ENCODE peak calls at places on chromosomes 1 and 21, in eight cellular contexts. R is NCI-H1105, U is mesenteric fat pad, I is skeletal muscle cell, Y is LoVo, E is lung microvascular endothelial cell, C is M059J, N is AG09319. H is an unnamed sample.

GRCh38 chr1:204495078-204495753 is 611 bp upstream of the PIK3C2B start:
- DNase-seq in N (no peak), Y (no peak), E (no peak), R (no peak), U (no peak), I (no peak), C (no peak), H (no peak)

GRCh38 chr1:31335007-31335406 is 37.9 kb downstream of the FABP3 start:
- DNase-seq in E (peak), U (no peak), C (peak), R (peak), N (no peak), Y (peak), I (no peak), H (peak)

GRCh38 chr1:99173282-99173681 is 91.0 kb upstream of the PLPPR4 start:
- DNase-seq in R (no peak), C (no peak), N (no peak), I (no peak), E (no peak), U (no peak), Y (no peak), H (no peak)

GRCh38 chr1:234972411-234973191 is 156.0 kb downstream of the TOMM20 start:
- DNase-seq in E (no peak), C (peak), N (no peak), I (no peak), Y (no peak), U (peak), R (no peak), H (no peak)

GRCh38 chr1:11196945-11197344 is 7.8 kb downstream of the ANGPTL7 start:
- DNase-seq in E (no peak), Y (no peak), R (no peak), C (peak), N (no peak), I (no peak), U (no peak), H (no peak)

GRCh38 chr1:47515390-47515789 is 77.5 kb downstream of the FOXD2 start:
- DNase-seq in I (no peak), E (no peak), Y (no peak), N (no peak), C (no peak), R (no peak), U (no peak), H (no peak)

GRCh38 chr1:5830771-5831599 is 161.2 kb downstream of the NPHP4 start:
- DNase-seq in E (no peak), N (no peak), R (peak), I (no peak), Y (no peak), C (no peak), U (no peak), H (peak)

GRCh38 chr1:24594328-24594598 is 38.4 kb downstream of the NCMAP start:
- DNase-seq in N (no peak), U (no peak), Y (no peak), E (no peak), R (no peak), I (no peak), C (peak), H (no peak)

GRCh38 chr1:58839871-58840835 is 56.3 kb upstream of the JUN start:
- DNase-seq in E (no peak), Y (no peak), N (peak), R (no peak), U (no peak), I (no peak), C (peak), H (no peak)

GRCh38 chr21:38306833-38307232 is 50.0 kb downstream of the KCNJ15 start:
- DNase-seq in N (peak), I (peak), R (no peak), Y (no peak), E (no peak), U (no peak), C (peak), H (no peak)

GRCh38 chr1:218582646-218583045 is 237.5 kb downstream of the TGFB2 start:
- DNase-seq in C (no peak), N (no peak), I (no peak), E (no peak), Y (no peak), U (no peak), R (no peak), H (no peak)

GRCh38 chr1:12179111-12179519 is 12.3 kb downstream of the TNFRSF1B start:
- DNase-seq in U (no peak), Y (no peak), R (no peak), I (peak), C (peak), N (no peak), E (peak), H (no peak)

GRCh38 chr1:68308034-68308433 is 75.7 kb upstream of the WLS start:
- DNase-seq in U (no peak), I (no peak), Y (no peak), C (no peak), R (no peak), N (no peak), E (no peak), H (no peak)

GRCh38 chr1:47824721-47825120 is 172.5 kb downstream of the TRABD2B start:
- DNase-seq in C (no peak), Y (no peak), U (no peak), N (no peak), I (no peak), E (no peak), R (no peak), H (no peak)

GRCh38 chr1:183303901-183304300 is 114.3 kb downstream of the NMNAT2 start:
- DNase-seq in U (no peak), C (peak), N (no peak), R (no peak), Y (no peak), E (no peak), I (peak), H (no peak)

GRCh38 chr1:45272943-45273342 is 53.8 kb upstream of the HPDL start:
- DNase-seq in C (peak), U (no peak), N (peak), R (no peak), Y (no peak), E (no peak), I (peak), H (no peak)

GRCh38 chr1:224259986-224260385 is 70.0 kb downstream of the NVL start:
- DNase-seq in N (no peak), C (peak), R (no peak), I (no peak), E (no peak), U (no peak), Y (no peak), H (no peak)

GRCh38 chr1:151504759-151505158 is 6.4 kb upstream of the CGN start:
- DNase-seq in Y (no peak), I (no peak), C (peak), R (no peak), N (no peak), E (no peak), U (no peak), H (no peak)

GRCh38 chr1:118984086-118984989 is 3.8 kb downstream of the TBX15 start:
- DNase-seq in U (no peak), C (no peak), N (no peak), Y (no peak), R (no peak), I (no peak), E (no peak), H (no peak)

GRCh38 chr1:98794196-98794886 is 132.8 kb downstream of the SNX7 start:
- DNase-seq in E (peak), R (peak), I (peak), U (no peak), C (peak), Y (peak), N (peak), H (peak)

GRCh38 chr1:20291621-20292020 is 946 bp downstream of the VWA5B1 start:
- DNase-seq in Y (no peak), I (no peak), E (no peak), N (no peak), C (no peak), R (no peak), U (no peak), H (no peak)

GRCh38 chr1:103448560-103448959 is 76.9 kb upstream of the RNPC3 start:
- DNase-seq in Y (no peak), C (no peak), U (no peak), R (no peak), N (no peak), I (no peak), E (no peak), H (no peak)

GRCh38 chr1:107529511-107530149 is 388.8 kb downstream of the NTNG1 start:
- DNase-seq in N (peak), C (peak), E (peak), Y (peak), U (no peak), I (peak), R (peak), H (peak)

GRCh38 chr1:169196566-169196965 is 90.1 kb downstream of the ATP1B1 start:
- DNase-seq in R (no peak), U (no peak), E (no peak), Y (no peak), I (no peak), C (no peak), N (no peak), H (no peak)

GRCh38 chr1:23643668-23644554 is 47.7 kb upstream of the RPL11 start:
- DNase-seq in Y (no peak), E (no peak), I (no peak), C (no peak), R (peak), N (no peak), U (no peak), H (no peak)

GRCh38 chr1:7363481-7363880 is 407.6 kb upstream of the VAMP3 start:
- DNase-seq in Y (no peak), N (no peak), C (no peak), E (no peak), I (no peak), U (no peak), R (no peak), H (no peak)

GRCh38 chr1:47527653-47528272 is 89.9 kb downstream of the FOXD2 start:
- DNase-seq in C (no peak), Y (peak), I (no peak), U (no peak), E (no peak), N (no peak), R (no peak), H (peak)

GRCh38 chr1:42639116-42639515 is 19.1 kb upstream of the PPIH start:
- DNase-seq in U (no peak), C (no peak), Y (no peak), R (no peak), E (no peak), N (no peak), I (no peak), H (no peak)

GRCh38 chr1:1907098-1907736 is 7.8 kb upstream of the CALML6 start:
- DNase-seq in C (no peak), Y (peak), N (no peak), I (no peak), U (no peak), E (no peak), R (no peak), H (no peak)

GRCh38 chr1:114258633-114259032 is 105.0 kb upstream of the SYT6 start:
- DNase-seq in I (no peak), C (no peak), N (no peak), E (no peak), Y (no peak), R (no peak), U (no peak), H (no peak)

GRCh38 chr1:205517763-205518162 is 13.3 kb downstream of the CDK18 start:
- DNase-seq in Y (no peak), R (no peak), N (no peak), I (no peak), U (no peak), E (no peak), C (no peak), H (no peak)

GRCh38 chr1:29425656-29426055 is 189.3 kb downstream of the PTPRU start:
- DNase-seq in R (no peak), U (no peak), I (no peak), Y (no peak), C (no peak), E (no peak), N (no peak), H (no peak)

GRCh38 chr1:110619412-110620249 is 13.5 kb upstream of the KCNA2 start:
- DNase-seq in U (peak), R (peak), I (peak), E (peak), N (peak), Y (peak), C (peak), H (peak)